ENCODE peak calls at places on chromosomes 7 and 10, in five cellular contexts. One of them, this sample, is unnamed.

GRCh38 chr10:96374639-96374984 is 15.8 kb upstream of the OPALIN start:
- DNase-seq in GM19239: no peak
- DNase-seq in M059J: peak
- DNase-seq in AG04449: no peak
- DNase-seq in heart right ventricle: no peak
- DNase-seq in this sample: no peak

GRCh38 chr10:127527320-127527719 is 21.8 kb upstream of the NPS start:
- DNase-seq in heart right ventricle: no peak
- DNase-seq in AG04449: no peak
- DNase-seq in M059J: no peak
- DNase-seq in GM19239: no peak
- DNase-seq in this sample: no peak

GRCh38 chr7:123573896-123574467 is 16.4 kb upstream of the NDUFA5 start:
- DNase-seq in heart right ventricle: no peak
- DNase-seq in AG04449: no peak
- DNase-seq in M059J: no peak
- DNase-seq in GM19239: no peak
- DNase-seq in this sample: no peak

GRCh38 chr10:29535012-29535777 is 99.6 kb downstream of the SVIL start:
- DNase-seq in M059J: peak
- DNase-seq in AG04449: peak
- DNase-seq in GM19239: no peak
- DNase-seq in heart right ventricle: peak
- DNase-seq in this sample: peak

GRCh38 chr10:60040003-60040662 is 133.8 kb upstream of the CCDC6 start:
- DNase-seq in AG04449: no peak
- DNase-seq in M059J: no peak
- DNase-seq in heart right ventricle: no peak
- DNase-seq in GM19239: no peak
- DNase-seq in this sample: no peak

GRCh38 chr7:100509213-100509612 is 25.5 kb downstream of the NYAP1 start:
- DNase-seq in GM19239: no peak
- DNase-seq in heart right ventricle: no peak
- DNase-seq in M059J: peak
- DNase-seq in AG04449: peak
- DNase-seq in this sample: peak

GRCh38 chr7:129845178-129845971 is 107.4 kb downstream of the UBE2H start:
- DNase-seq in heart right ventricle: no peak
- DNase-seq in AG04449: no peak
- DNase-seq in GM19239: no peak
- DNase-seq in M059J: peak
- DNase-seq in this sample: no peak

GRCh38 chr10:5585517-5586222 is 60.9 kb downstream of the CALML3 start:
- DNase-seq in M059J: peak
- DNase-seq in AG04449: no peak
- DNase-seq in heart right ventricle: no peak
- DNase-seq in GM19239: no peak
- DNase-seq in this sample: no peak

GRCh38 chr10:114026189-114027040 is 17.3 kb upstream of the ADRB1 start:
- DNase-seq in M059J: peak
- DNase-seq in GM19239: no peak
- DNase-seq in heart right ventricle: no peak
- DNase-seq in AG04449: no peak
- DNase-seq in this sample: peak

GRCh38 chr7:35624299-35625186 is 70.4 kb downstream of the HERPUD2 start:
- DNase-seq in M059J: peak
- DNase-seq in GM19239: peak
- DNase-seq in heart right ventricle: peak
- DNase-seq in AG04449: no peak
- DNase-seq in this sample: no peak

GRCh38 chr10:14556285-14556956 is 218.3 kb downstream of the FAM107B start:
- DNase-seq in M059J: no peak
- DNase-seq in heart right ventricle: no peak
- DNase-seq in GM19239: no peak
- DNase-seq in AG04449: no peak
- DNase-seq in this sample: no peak

GRCh38 chr7:55546826-55547225 is 25.5 kb downstream of the VOPP1 start:
- DNase-seq in GM19239: no peak
- DNase-seq in heart right ventricle: peak
- DNase-seq in AG04449: peak
- DNase-seq in M059J: peak
- DNase-seq in this sample: peak

GRCh38 chr7:90817846-90818245 is 221.7 kb downstream of the CDK14 start:
- DNase-seq in heart right ventricle: no peak
- DNase-seq in GM19239: no peak
- DNase-seq in AG04449: no peak
- DNase-seq in M059J: no peak
- DNase-seq in this sample: no peak

GRCh38 chr7:106050002-106050742 is 61.9 kb downstream of the SYPL1 start:
- DNase-seq in M059J: peak
- DNase-seq in GM19239: no peak
- DNase-seq in AG04449: no peak
- DNase-seq in heart right ventricle: no peak
- DNase-seq in this sample: no peak

GRCh38 chr10:29623797-29624196 is 11.0 kb downstream of the SVIL start:
- DNase-seq in AG04449: no peak
- DNase-seq in GM19239: no peak
- DNase-seq in M059J: no peak
- DNase-seq in heart right ventricle: no peak
- DNase-seq in this sample: no peak

GRCh38 chr10:4984971-4985594 is 18.6 kb downstream of the AKR1C2 start:
- DNase-seq in M059J: peak
- DNase-seq in GM19239: no peak
- DNase-seq in heart right ventricle: no peak
- DNase-seq in AG04449: no peak
- DNase-seq in this sample: no peak

GRCh38 chr7:99112097-99112496 is 31.8 kb downstream of the SMURF1 start:
- DNase-seq in heart right ventricle: no peak
- DNase-seq in M059J: peak
- DNase-seq in GM19239: no peak
- DNase-seq in AG04449: no peak
- DNase-seq in this sample: no peak

GRCh38 chr7:101666293-101666692 is 37.2 kb upstream of the MYL10 start:
- DNase-seq in GM19239: no peak
- DNase-seq in heart right ventricle: no peak
- DNase-seq in M059J: no peak
- DNase-seq in AG04449: no peak
- DNase-seq in this sample: no peak

GRCh38 chr7:113307147-113307546 is 188.8 kb upstream of the SMIM30 start:
- DNase-seq in AG04449: no peak
- DNase-seq in heart right ventricle: no peak
- DNase-seq in M059J: no peak
- DNase-seq in GM19239: no peak
- DNase-seq in this sample: no peak

GRCh38 chr7:117827861-117828260 is 45.4 kb downstream of the CTTNBP2 start:
- DNase-seq in GM19239: no peak
- DNase-seq in heart right ventricle: no peak
- DNase-seq in AG04449: peak
- DNase-seq in M059J: peak
- DNase-seq in this sample: peak

GRCh38 chr10:6128591-6129383 is 40.0 kb downstream of the RBM17 start:
- DNase-seq in GM19239: no peak
- DNase-seq in AG04449: no peak
- DNase-seq in M059J: peak
- DNase-seq in heart right ventricle: no peak
- DNase-seq in this sample: no peak

GRCh38 chr10:15758618-15759017 is 38.9 kb upstream of the ITGA8 start:
- DNase-seq in GM19239: no peak
- DNase-seq in M059J: no peak
- DNase-seq in AG04449: no peak
- DNase-seq in heart right ventricle: no peak
- DNase-seq in this sample: no peak

GRCh38 chr10:12135631-12136030 is 6.2 kb downstream of the SEC61A2 start:
- DNase-seq in M059J: no peak
- DNase-seq in GM19239: no peak
- DNase-seq in heart right ventricle: no peak
- DNase-seq in AG04449: no peak
- DNase-seq in this sample: no peak